ENCODE peak calls at places on chromosome 16, in five cellular contexts. B, Z, C, W and L are unnamed samples.

GRCh38 chr16:3044708-3045107 is 1.7 kb upstream of the MMP25 start:
- DNase-seq in B (no peak), Z (no peak), C (no peak), W (no peak), L (no peak)

GRCh38 chr16:72530434-72530833 is 358.5 kb upstream of the PMFBP1 start:
- DNase-seq in B (no peak), Z (no peak), C (no peak), W (peak), L (peak)

GRCh38 chr16:21197621-21198020 is 13.8 kb downstream of the ZP2 start:
- DNase-seq in B (no peak), Z (no peak), C (no peak), W (no peak), L (no peak)

GRCh38 chr16:19718624-19718965 is 524 bp downstream of the IQCK start:
- DNase-seq in B (no peak), Z (no peak), C (no peak), W (no peak), L (no peak)

GRCh38 chr16:3577302-3577752 is at the start of gene NLRC3:
- DNase-seq in B (no peak), Z (peak), C (no peak), W (no peak), L (no peak)

GRCh38 chr16:53071748-53072301 is 17.0 kb downstream of the CHD9 start:
- DNase-seq in B (no peak), Z (no peak), C (no peak), W (no peak), L (no peak)

GRCh38 chr16:68400924-68401460 is 47.3 kb downstream of the SMPD3 start:
- DNase-seq in B (no peak), Z (peak), C (no peak), W (no peak), L (no peak)

GRCh38 chr16:67260426-67261063 is 11.8 kb downstream of the SLC9A5 start:
- DNase-seq in B (no peak), Z (no peak), C (no peak), W (peak), L (peak)

GRCh38 chr16:81514041-81514559 is 69.5 kb downstream of the CMIP start:
- DNase-seq in B (no peak), Z (no peak), C (no peak), W (no peak), L (no peak)

GRCh38 chr16:3589441-3589921 is 12.3 kb upstream of the NLRC3 start:
- DNase-seq in B (no peak), Z (no peak), C (no peak), W (no peak), L (no peak)

GRCh38 chr16:84604477-84605013 is 13.3 kb downstream of the COTL1 start:
- DNase-seq in B (no peak), Z (no peak), C (no peak), W (no peak), L (no peak)

GRCh38 chr16:84084570-84085270 is 32.0 kb downstream of the MBTPS1 start:
- DNase-seq in B (no peak), Z (peak), C (peak), W (peak), L (no peak)

GRCh38 chr16:75648265-75649076 is 898 bp downstream of the TERF2IP start:
- DNase-seq in B (peak), Z (peak), C (peak), W (peak), L (peak)

GRCh38 chr16:50539822-50540710 is 8.1 kb upstream of the NKD1 start:
- DNase-seq in B (peak), Z (no peak), C (no peak), W (no peak), L (no peak)

GRCh38 chr16:89595330-89596060 is 17.9 kb upstream of the DPEP1 start:
- DNase-seq in B (no peak), Z (no peak), C (no peak), W (no peak), L (no peak)

GRCh38 chr16:4404247-4404966 is 12.0 kb downstream of the CORO7 start:
- DNase-seq in B (no peak), Z (peak), C (no peak), W (no peak), L (no peak)

GRCh38 chr16:67883146-67883871 is 1.4 kb upstream of the NRN1L start:
- DNase-seq in B (no peak), Z (no peak), C (no peak), W (peak), L (no peak)

GRCh38 chr16:49586466-49586865 is 212.9 kb downstream of the C16orf78 start:
- DNase-seq in B (no peak), Z (no peak), C (no peak), W (no peak), L (no peak)

GRCh38 chr16:82091225-82091624 is 56.2 kb downstream of the HSD17B2 start:
- DNase-seq in B (no peak), Z (no peak), C (no peak), W (no peak), L (peak)

GRCh38 chr16:65845466-65846209 is 520.9 kb upstream of the CDH5 start:
- DNase-seq in B (no peak), Z (no peak), C (no peak), W (no peak), L (no peak)

GRCh38 chr16:27792486-27793275 is 242.7 kb downstream of the KATNIP start:
- DNase-seq in B (no peak), Z (no peak), C (no peak), W (no peak), L (no peak)

GRCh38 chr16:57104706-57105105 is 12.3 kb downstream of the CPNE2 start:
- DNase-seq in B (no peak), Z (no peak), C (no peak), W (no peak), L (no peak)

GRCh38 chr16:67857547-67858233 is 10.2 kb upstream of the CENPT start:
- DNase-seq in B (no peak), Z (no peak), C (no peak), W (peak), L (peak)

GRCh38 chr16:4532238-4532637 is 6.3 kb downstream of the CDIP1 start:
- DNase-seq in B (no peak), Z (no peak), C (no peak), W (no peak), L (no peak)

GRCh38 chr16:31081428-31082351 is 7.1 kb downstream of the PRSS53 start:
- DNase-seq in B (peak), Z (no peak), C (no peak), W (no peak), L (no peak)

GRCh38 chr16:24848065-24848464 is 2.3 kb downstream of the SLC5A11 start:
- DNase-seq in B (no peak), Z (no peak), C (no peak), W (no peak), L (peak)

GRCh38 chr16:56047307-56048234 is 143.7 kb upstream of the GNAO1 start:
- DNase-seq in B (no peak), Z (no peak), C (no peak), W (no peak), L (no peak)

GRCh38 chr16:15907863-15908478 is 19.6 kb upstream of the CEP20 start:
- DNase-seq in B (no peak), Z (peak), C (peak), W (peak), L (no peak)

GRCh38 chr16:72092832-72093447 is 480 bp downstream of the TXNL4B start:
- DNase-seq in B (no peak), Z (peak), C (no peak), W (peak), L (no peak)

GRCh38 chr16:84685210-84685609 is 14.6 kb upstream of the USP10 start:
- DNase-seq in B (no peak), Z (no peak), C (no peak), W (no peak), L (no peak)

GRCh38 chr16:53257001-53257400 is 177.3 kb upstream of the RBL2 start:
- DNase-seq in B (no peak), Z (no peak), C (no peak), W (peak), L (no peak)